ENCODE peak calls at places on chromosomes 5 and 9, in ten cellular contexts. One of them, this sample, is unnamed.
A peak's percentile ranks its signal among the peaks of the same experiment; 100 is the strongest.

GRCh38 chr5:131462479-131462878 is 172.6 kb downstream of the RAPGEF6 start:
- DNase-seq in T follicular helper cell: no peak
- DNase-seq in stimulated activated CD4-positive, alpha-beta T cell treated with anti-CD3 and anti-CD28 coated beads, TNF-alpha, amount 100 ng/mL, for 24 hours: no peak
- DNase-seq in globus pallidus: no peak
- DNase-seq in activated naive CD4-positive, alpha-beta T cell treated with anti-CD3 and anti-CD28 coated beads, Interleukin-2, amount 10 ng/mL, durations not matched to agents 7 days and 5 days: no peak
- DNase-seq in NCI-H1105 treated with DMSO at 0.1 percent for 48 hours: no peak
- DNase-seq in iris pigment epithelial cell: no peak
- DNase-seq in NCI-H1436: peak; percentile 59
- DNase-seq in stimulated activated CD8-positive, alpha-beta memory T cell treated with anti-CD3 and anti-CD28 coated beads, Interleukin-4, amount 100 ng/mL, for 24 hours: no peak
- DNase-seq in renal cortical epithelial cell: no peak
- DNase-seq in this sample: no peak

GRCh38 chr5:122351416-122352157 is 39.5 kb downstream of the SNCAIP start:
- DNase-seq in stimulated activated CD4-positive, alpha-beta T cell treated with anti-CD3 and anti-CD28 coated beads, TNF-alpha, amount 100 ng/mL, for 24 hours: no peak
- DNase-seq in T follicular helper cell: no peak
- DNase-seq in iris pigment epithelial cell: no peak
- DNase-seq in activated naive CD4-positive, alpha-beta T cell treated with anti-CD3 and anti-CD28 coated beads, Interleukin-2, amount 10 ng/mL, durations not matched to agents 7 days and 5 days: no peak
- DNase-seq in globus pallidus: no peak
- DNase-seq in renal cortical epithelial cell: no peak
- DNase-seq in NCI-H1436: no peak
- DNase-seq in stimulated activated CD8-positive, alpha-beta memory T cell treated with anti-CD3 and anti-CD28 coated beads, Interleukin-4, amount 100 ng/mL, for 24 hours: no peak
- DNase-seq in NCI-H1105 treated with DMSO at 0.1 percent for 48 hours: no peak
- DNase-seq in this sample: no peak

GRCh38 chr9:136354592-136355085 is 8.9 kb downstream of the DNLZ start:
- DNase-seq in renal cortical epithelial cell: peak; percentile 8
- DNase-seq in iris pigment epithelial cell: no peak
- DNase-seq in stimulated activated CD4-positive, alpha-beta T cell treated with anti-CD3 and anti-CD28 coated beads, TNF-alpha, amount 100 ng/mL, for 24 hours: no peak
- DNase-seq in stimulated activated CD8-positive, alpha-beta memory T cell treated with anti-CD3 and anti-CD28 coated beads, Interleukin-4, amount 100 ng/mL, for 24 hours: no peak
- DNase-seq in NCI-H1436: no peak
- DNase-seq in activated naive CD4-positive, alpha-beta T cell treated with anti-CD3 and anti-CD28 coated beads, Interleukin-2, amount 10 ng/mL, durations not matched to agents 7 days and 5 days: no peak
- DNase-seq in globus pallidus: no peak
- DNase-seq in NCI-H1105 treated with DMSO at 0.1 percent for 48 hours: no peak
- DNase-seq in T follicular helper cell: no peak
- DNase-seq in this sample: no peak

GRCh38 chr5:157603333-157604190 is 28.0 kb upstream of the ADAM19 start:
- DNase-seq in renal cortical epithelial cell: peak; percentile 96
- DNase-seq in activated naive CD4-positive, alpha-beta T cell treated with anti-CD3 and anti-CD28 coated beads, Interleukin-2, amount 10 ng/mL, durations not matched to agents 7 days and 5 days: peak; percentile 80
- DNase-seq in NCI-H1105 treated with DMSO at 0.1 percent for 48 hours: no peak
- DNase-seq in stimulated activated CD8-positive, alpha-beta memory T cell treated with anti-CD3 and anti-CD28 coated beads, Interleukin-4, amount 100 ng/mL, for 24 hours: peak; percentile 23
- DNase-seq in NCI-H1436: no peak
- DNase-seq in stimulated activated CD4-positive, alpha-beta T cell treated with anti-CD3 and anti-CD28 coated beads, TNF-alpha, amount 100 ng/mL, for 24 hours: no peak
- DNase-seq in T follicular helper cell: peak; percentile 58
- DNase-seq in globus pallidus: no peak
- DNase-seq in iris pigment epithelial cell: peak; percentile 96
- DNase-seq in this sample: no peak

GRCh38 chr9:17005085-17005484 is 129.8 kb upstream of the CNTLN start:
- DNase-seq in T follicular helper cell: no peak
- DNase-seq in NCI-H1105 treated with DMSO at 0.1 percent for 48 hours: peak; percentile 55
- DNase-seq in NCI-H1436: peak; percentile 10
- DNase-seq in renal cortical epithelial cell: peak; percentile 87
- DNase-seq in activated naive CD4-positive, alpha-beta T cell treated with anti-CD3 and anti-CD28 coated beads, Interleukin-2, amount 10 ng/mL, durations not matched to agents 7 days and 5 days: no peak
- DNase-seq in stimulated activated CD4-positive, alpha-beta T cell treated with anti-CD3 and anti-CD28 coated beads, TNF-alpha, amount 100 ng/mL, for 24 hours: no peak
- DNase-seq in iris pigment epithelial cell: peak; percentile 85
- DNase-seq in globus pallidus: no peak
- DNase-seq in stimulated activated CD8-positive, alpha-beta memory T cell treated with anti-CD3 and anti-CD28 coated beads, Interleukin-4, amount 100 ng/mL, for 24 hours: no peak
- DNase-seq in this sample: no peak

GRCh38 chr5:55344392-55344992 is 36.7 kb downstream of the MTREX start:
- DNase-seq in iris pigment epithelial cell: peak; percentile 81
- DNase-seq in globus pallidus: peak; percentile 66
- DNase-seq in T follicular helper cell: peak; percentile 40
- DNase-seq in renal cortical epithelial cell: peak; percentile 61
- DNase-seq in stimulated activated CD8-positive, alpha-beta memory T cell treated with anti-CD3 and anti-CD28 coated beads, Interleukin-4, amount 100 ng/mL, for 24 hours: peak; percentile 30
- DNase-seq in activated naive CD4-positive, alpha-beta T cell treated with anti-CD3 and anti-CD28 coated beads, Interleukin-2, amount 10 ng/mL, durations not matched to agents 7 days and 5 days: peak; percentile 77
- DNase-seq in NCI-H1436: peak; percentile 26
- DNase-seq in stimulated activated CD4-positive, alpha-beta T cell treated with anti-CD3 and anti-CD28 coated beads, TNF-alpha, amount 100 ng/mL, for 24 hours: peak; percentile 40
- DNase-seq in NCI-H1105 treated with DMSO at 0.1 percent for 48 hours: peak; percentile 20
- DNase-seq in this sample: no peak

GRCh38 chr5:139214646-139215045 is 16.5 kb upstream of the SIL1 start:
- DNase-seq in iris pigment epithelial cell: no peak
- DNase-seq in globus pallidus: no peak
- DNase-seq in T follicular helper cell: no peak
- DNase-seq in NCI-H1436: no peak
- DNase-seq in activated naive CD4-positive, alpha-beta T cell treated with anti-CD3 and anti-CD28 coated beads, Interleukin-2, amount 10 ng/mL, durations not matched to agents 7 days and 5 days: no peak
- DNase-seq in NCI-H1105 treated with DMSO at 0.1 percent for 48 hours: no peak
- DNase-seq in stimulated activated CD4-positive, alpha-beta T cell treated with anti-CD3 and anti-CD28 coated beads, TNF-alpha, amount 100 ng/mL, for 24 hours: no peak
- DNase-seq in renal cortical epithelial cell: no peak
- DNase-seq in stimulated activated CD8-positive, alpha-beta memory T cell treated with anti-CD3 and anti-CD28 coated beads, Interleukin-4, amount 100 ng/mL, for 24 hours: no peak
- DNase-seq in this sample: no peak

GRCh38 chr9:134163374-134164196 is 779 bp downstream of the RNU6ATAC start:
- DNase-seq in renal cortical epithelial cell: peak; percentile 20
- DNase-seq in stimulated activated CD8-positive, alpha-beta memory T cell treated with anti-CD3 and anti-CD28 coated beads, Interleukin-4, amount 100 ng/mL, for 24 hours: peak; percentile 43
- DNase-seq in globus pallidus: peak; percentile 49
- DNase-seq in NCI-H1436: no peak
- DNase-seq in iris pigment epithelial cell: peak; percentile 53
- DNase-seq in activated naive CD4-positive, alpha-beta T cell treated with anti-CD3 and anti-CD28 coated beads, Interleukin-2, amount 10 ng/mL, durations not matched to agents 7 days and 5 days: peak; percentile 76
- DNase-seq in T follicular helper cell: peak; percentile 63
- DNase-seq in stimulated activated CD4-positive, alpha-beta T cell treated with anti-CD3 and anti-CD28 coated beads, TNF-alpha, amount 100 ng/mL, for 24 hours: peak; percentile 34
- DNase-seq in NCI-H1105 treated with DMSO at 0.1 percent for 48 hours: no peak
- DNase-seq in this sample: peak; percentile 45

GRCh38 chr5:122699226-122699625 is 75.7 kb upstream of the SNX2 start:
- DNase-seq in renal cortical epithelial cell: no peak
- DNase-seq in T follicular helper cell: no peak
- DNase-seq in globus pallidus: no peak
- DNase-seq in NCI-H1105 treated with DMSO at 0.1 percent for 48 hours: no peak
- DNase-seq in iris pigment epithelial cell: no peak
- DNase-seq in stimulated activated CD8-positive, alpha-beta memory T cell treated with anti-CD3 and anti-CD28 coated beads, Interleukin-4, amount 100 ng/mL, for 24 hours: no peak
- DNase-seq in NCI-H1436: no peak
- DNase-seq in activated naive CD4-positive, alpha-beta T cell treated with anti-CD3 and anti-CD28 coated beads, Interleukin-2, amount 10 ng/mL, durations not matched to agents 7 days and 5 days: no peak
- DNase-seq in stimulated activated CD4-positive, alpha-beta T cell treated with anti-CD3 and anti-CD28 coated beads, TNF-alpha, amount 100 ng/mL, for 24 hours: no peak
- DNase-seq in this sample: no peak

GRCh38 chr9:87490225-87490624 is 7.4 kb upstream of the DAPK1 start:
- DNase-seq in T follicular helper cell: no peak
- DNase-seq in NCI-H1105 treated with DMSO at 0.1 percent for 48 hours: no peak
- DNase-seq in globus pallidus: no peak
- DNase-seq in iris pigment epithelial cell: no peak
- DNase-seq in activated naive CD4-positive, alpha-beta T cell treated with anti-CD3 and anti-CD28 coated beads, Interleukin-2, amount 10 ng/mL, durations not matched to agents 7 days and 5 days: no peak
- DNase-seq in renal cortical epithelial cell: no peak
- DNase-seq in stimulated activated CD8-positive, alpha-beta memory T cell treated with anti-CD3 and anti-CD28 coated beads, Interleukin-4, amount 100 ng/mL, for 24 hours: no peak
- DNase-seq in stimulated activated CD4-positive, alpha-beta T cell treated with anti-CD3 and anti-CD28 coated beads, TNF-alpha, amount 100 ng/mL, for 24 hours: no peak
- DNase-seq in NCI-H1436: no peak
- DNase-seq in this sample: no peak

GRCh38 chr9:111412280-111412679 is 71.9 kb downstream of the ECPAS start:
- DNase-seq in T follicular helper cell: no peak
- DNase-seq in NCI-H1105 treated with DMSO at 0.1 percent for 48 hours: no peak
- DNase-seq in renal cortical epithelial cell: no peak
- DNase-seq in activated naive CD4-positive, alpha-beta T cell treated with anti-CD3 and anti-CD28 coated beads, Interleukin-2, amount 10 ng/mL, durations not matched to agents 7 days and 5 days: no peak
- DNase-seq in globus pallidus: peak; percentile 91
- DNase-seq in NCI-H1436: no peak
- DNase-seq in stimulated activated CD8-positive, alpha-beta memory T cell treated with anti-CD3 and anti-CD28 coated beads, Interleukin-4, amount 100 ng/mL, for 24 hours: no peak
- DNase-seq in stimulated activated CD4-positive, alpha-beta T cell treated with anti-CD3 and anti-CD28 coated beads, TNF-alpha, amount 100 ng/mL, for 24 hours: no peak
- DNase-seq in iris pigment epithelial cell: no peak
- DNase-seq in this sample: no peak

GRCh38 chr9:15642369-15642962 is 89.6 kb downstream of the CCDC171 start:
- DNase-seq in NCI-H1105 treated with DMSO at 0.1 percent for 48 hours: peak; percentile 88
- DNase-seq in iris pigment epithelial cell: peak; percentile 54
- DNase-seq in stimulated activated CD8-positive, alpha-beta memory T cell treated with anti-CD3 and anti-CD28 coated beads, Interleukin-4, amount 100 ng/mL, for 24 hours: no peak
- DNase-seq in renal cortical epithelial cell: peak; percentile 63
- DNase-seq in activated naive CD4-positive, alpha-beta T cell treated with anti-CD3 and anti-CD28 coated beads, Interleukin-2, amount 10 ng/mL, durations not matched to agents 7 days and 5 days: no peak
- DNase-seq in T follicular helper cell: no peak
- DNase-seq in NCI-H1436: peak; percentile 48
- DNase-seq in globus pallidus: peak; percentile 16
- DNase-seq in stimulated activated CD4-positive, alpha-beta T cell treated with anti-CD3 and anti-CD28 coated beads, TNF-alpha, amount 100 ng/mL, for 24 hours: no peak
- DNase-seq in this sample: no peak

GRCh38 chr9:137294684-137295312 is 7.3 kb downstream of the NRARP start:
- DNase-seq in globus pallidus: no peak
- DNase-seq in iris pigment epithelial cell: peak; percentile 51
- DNase-seq in renal cortical epithelial cell: peak; percentile 27
- DNase-seq in stimulated activated CD4-positive, alpha-beta T cell treated with anti-CD3 and anti-CD28 coated beads, TNF-alpha, amount 100 ng/mL, for 24 hours: no peak
- DNase-seq in T follicular helper cell: no peak
- DNase-seq in NCI-H1105 treated with DMSO at 0.1 percent for 48 hours: peak; percentile 16
- DNase-seq in NCI-H1436: no peak
- DNase-seq in stimulated activated CD8-positive, alpha-beta memory T cell treated with anti-CD3 and anti-CD28 coated beads, Interleukin-4, amount 100 ng/mL, for 24 hours: no peak
- DNase-seq in activated naive CD4-positive, alpha-beta T cell treated with anti-CD3 and anti-CD28 coated beads, Interleukin-2, amount 10 ng/mL, durations not matched to agents 7 days and 5 days: no peak
- DNase-seq in this sample: no peak

GRCh38 chr5:13348568-13348967 is 595.9 kb downstream of the DNAH5 start:
- DNase-seq in NCI-H1105 treated with DMSO at 0.1 percent for 48 hours: no peak
- DNase-seq in T follicular helper cell: no peak
- DNase-seq in NCI-H1436: no peak
- DNase-seq in activated naive CD4-positive, alpha-beta T cell treated with anti-CD3 and anti-CD28 coated beads, Interleukin-2, amount 10 ng/mL, durations not matched to agents 7 days and 5 days: no peak
- DNase-seq in renal cortical epithelial cell: no peak
- DNase-seq in globus pallidus: no peak
- DNase-seq in iris pigment epithelial cell: no peak
- DNase-seq in stimulated activated CD8-positive, alpha-beta memory T cell treated with anti-CD3 and anti-CD28 coated beads, Interleukin-4, amount 100 ng/mL, for 24 hours: no peak
- DNase-seq in stimulated activated CD4-positive, alpha-beta T cell treated with anti-CD3 and anti-CD28 coated beads, TNF-alpha, amount 100 ng/mL, for 24 hours: no peak
- DNase-seq in this sample: no peak

GRCh38 chr9:134223091-134223490 is 58.7 kb upstream of the RNU6ATAC start:
- DNase-seq in activated naive CD4-positive, alpha-beta T cell treated with anti-CD3 and anti-CD28 coated beads, Interleukin-2, amount 10 ng/mL, durations not matched to agents 7 days and 5 days: no peak
- DNase-seq in stimulated activated CD8-positive, alpha-beta memory T cell treated with anti-CD3 and anti-CD28 coated beads, Interleukin-4, amount 100 ng/mL, for 24 hours: no peak
- DNase-seq in stimulated activated CD4-positive, alpha-beta T cell treated with anti-CD3 and anti-CD28 coated beads, TNF-alpha, amount 100 ng/mL, for 24 hours: no peak
- DNase-seq in T follicular helper cell: no peak
- DNase-seq in NCI-H1436: no peak
- DNase-seq in globus pallidus: no peak
- DNase-seq in renal cortical epithelial cell: no peak
- DNase-seq in NCI-H1105 treated with DMSO at 0.1 percent for 48 hours: no peak
- DNase-seq in iris pigment epithelial cell: no peak
- DNase-seq in this sample: no peak

GRCh38 chr9:131258186-131258585 is 18.1 kb downstream of the FAM78A start:
- DNase-seq in globus pallidus: no peak
- DNase-seq in stimulated activated CD8-positive, alpha-beta memory T cell treated with anti-CD3 and anti-CD28 coated beads, Interleukin-4, amount 100 ng/mL, for 24 hours: no peak
- DNase-seq in activated naive CD4-positive, alpha-beta T cell treated with anti-CD3 and anti-CD28 coated beads, Interleukin-2, amount 10 ng/mL, durations not matched to agents 7 days and 5 days: no peak
- DNase-seq in NCI-H1105 treated with DMSO at 0.1 percent for 48 hours: no peak
- DNase-seq in NCI-H1436: no peak
- DNase-seq in iris pigment epithelial cell: no peak
- DNase-seq in stimulated activated CD4-positive, alpha-beta T cell treated with anti-CD3 and anti-CD28 coated beads, TNF-alpha, amount 100 ng/mL, for 24 hours: no peak
- DNase-seq in renal cortical epithelial cell: no peak
- DNase-seq in T follicular helper cell: no peak
- DNase-seq in this sample: no peak

GRCh38 chr5:159508344-159508743 is 178.1 kb upstream of the IL12B start:
- DNase-seq in stimulated activated CD8-positive, alpha-beta memory T cell treated with anti-CD3 and anti-CD28 coated beads, Interleukin-4, amount 100 ng/mL, for 24 hours: no peak
- DNase-seq in stimulated activated CD4-positive, alpha-beta T cell treated with anti-CD3 and anti-CD28 coated beads, TNF-alpha, amount 100 ng/mL, for 24 hours: no peak
- DNase-seq in T follicular helper cell: no peak
- DNase-seq in iris pigment epithelial cell: no peak
- DNase-seq in NCI-H1436: no peak
- DNase-seq in activated naive CD4-positive, alpha-beta T cell treated with anti-CD3 and anti-CD28 coated beads, Interleukin-2, amount 10 ng/mL, durations not matched to agents 7 days and 5 days: no peak
- DNase-seq in globus pallidus: no peak
- DNase-seq in renal cortical epithelial cell: no peak
- DNase-seq in NCI-H1105 treated with DMSO at 0.1 percent for 48 hours: no peak
- DNase-seq in this sample: peak; percentile 29

GRCh38 chr9:129182625-129183494 is 4.8 kb upstream of the IER5L start:
- DNase-seq in stimulated activated CD8-positive, alpha-beta memory T cell treated with anti-CD3 and anti-CD28 coated beads, Interleukin-4, amount 100 ng/mL, for 24 hours: no peak
- DNase-seq in activated naive CD4-positive, alpha-beta T cell treated with anti-CD3 and anti-CD28 coated beads, Interleukin-2, amount 10 ng/mL, durations not matched to agents 7 days and 5 days: no peak
- DNase-seq in renal cortical epithelial cell: no peak
- DNase-seq in T follicular helper cell: no peak
- DNase-seq in stimulated activated CD4-positive, alpha-beta T cell treated with anti-CD3 and anti-CD28 coated beads, TNF-alpha, amount 100 ng/mL, for 24 hours: no peak
- DNase-seq in NCI-H1436: no peak
- DNase-seq in NCI-H1105 treated with DMSO at 0.1 percent for 48 hours: no peak
- DNase-seq in globus pallidus: no peak
- DNase-seq in iris pigment epithelial cell: no peak
- DNase-seq in this sample: no peak

GRCh38 chr5:110335361-110336046 is 391.0 kb downstream of the TMEM232 start:
- DNase-seq in activated naive CD4-positive, alpha-beta T cell treated with anti-CD3 and anti-CD28 coated beads, Interleukin-2, amount 10 ng/mL, durations not matched to agents 7 days and 5 days: no peak
- DNase-seq in NCI-H1436: no peak
- DNase-seq in globus pallidus: no peak
- DNase-seq in renal cortical epithelial cell: peak; percentile 37
- DNase-seq in stimulated activated CD4-positive, alpha-beta T cell treated with anti-CD3 and anti-CD28 coated beads, TNF-alpha, amount 100 ng/mL, for 24 hours: no peak
- DNase-seq in iris pigment epithelial cell: peak; percentile 5
- DNase-seq in NCI-H1105 treated with DMSO at 0.1 percent for 48 hours: no peak
- DNase-seq in T follicular helper cell: no peak
- DNase-seq in stimulated activated CD8-positive, alpha-beta memory T cell treated with anti-CD3 and anti-CD28 coated beads, Interleukin-4, amount 100 ng/mL, for 24 hours: no peak
- DNase-seq in this sample: no peak

GRCh38 chr5:178212241-178213002 is 8.1 kb downstream of the HNRNPAB start:
- DNase-seq in NCI-H1436: no peak
- DNase-seq in activated naive CD4-positive, alpha-beta T cell treated with anti-CD3 and anti-CD28 coated beads, Interleukin-2, amount 10 ng/mL, durations not matched to agents 7 days and 5 days: no peak
- DNase-seq in stimulated activated CD4-positive, alpha-beta T cell treated with anti-CD3 and anti-CD28 coated beads, TNF-alpha, amount 100 ng/mL, for 24 hours: no peak
- DNase-seq in T follicular helper cell: no peak
- DNase-seq in renal cortical epithelial cell: no peak
- DNase-seq in NCI-H1105 treated with DMSO at 0.1 percent for 48 hours: no peak
- DNase-seq in globus pallidus: no peak
- DNase-seq in iris pigment epithelial cell: no peak
- DNase-seq in stimulated activated CD8-positive, alpha-beta memory T cell treated with anti-CD3 and anti-CD28 coated beads, Interleukin-4, amount 100 ng/mL, for 24 hours: no peak
- DNase-seq in this sample: no peak

GRCh38 chr5:111070272-111071134 is 1.0 kb upstream of the TSLP start:
- DNase-seq in NCI-H1436: no peak
- DNase-seq in NCI-H1105 treated with DMSO at 0.1 percent for 48 hours: no peak
- DNase-seq in activated naive CD4-positive, alpha-beta T cell treated with anti-CD3 and anti-CD28 coated beads, Interleukin-2, amount 10 ng/mL, durations not matched to agents 7 days and 5 days: peak; percentile 23
- DNase-seq in globus pallidus: no peak
- DNase-seq in stimulated activated CD4-positive, alpha-beta T cell treated with anti-CD3 and anti-CD28 coated beads, TNF-alpha, amount 100 ng/mL, for 24 hours: peak; percentile 4
- DNase-seq in renal cortical epithelial cell: no peak
- DNase-seq in iris pigment epithelial cell: peak; percentile 32
- DNase-seq in stimulated activated CD8-positive, alpha-beta memory T cell treated with anti-CD3 and anti-CD28 coated beads, Interleukin-4, amount 100 ng/mL, for 24 hours: no peak
- DNase-seq in T follicular helper cell: no peak
- DNase-seq in this sample: peak; percentile 10

GRCh38 chr9:126583134-126583760 is 30.5 kb upstream of the LMX1B start:
- DNase-seq in T follicular helper cell: no peak
- DNase-seq in globus pallidus: no peak
- DNase-seq in stimulated activated CD4-positive, alpha-beta T cell treated with anti-CD3 and anti-CD28 coated beads, TNF-alpha, amount 100 ng/mL, for 24 hours: no peak
- DNase-seq in stimulated activated CD8-positive, alpha-beta memory T cell treated with anti-CD3 and anti-CD28 coated beads, Interleukin-4, amount 100 ng/mL, for 24 hours: no peak
- DNase-seq in renal cortical epithelial cell: no peak
- DNase-seq in activated naive CD4-positive, alpha-beta T cell treated with anti-CD3 and anti-CD28 coated beads, Interleukin-2, amount 10 ng/mL, durations not matched to agents 7 days and 5 days: no peak
- DNase-seq in NCI-H1436: no peak
- DNase-seq in iris pigment epithelial cell: no peak
- DNase-seq in NCI-H1105 treated with DMSO at 0.1 percent for 48 hours: no peak
- DNase-seq in this sample: no peak

GRCh38 chr5:108382784-108383358 is 973 bp upstream of the FBXL17 start:
- DNase-seq in stimulated activated CD4-positive, alpha-beta T cell treated with anti-CD3 and anti-CD28 coated beads, TNF-alpha, amount 100 ng/mL, for 24 hours: no peak
- DNase-seq in NCI-H1436: no peak
- DNase-seq in stimulated activated CD8-positive, alpha-beta memory T cell treated with anti-CD3 and anti-CD28 coated beads, Interleukin-4, amount 100 ng/mL, for 24 hours: no peak
- DNase-seq in globus pallidus: no peak
- DNase-seq in activated naive CD4-positive, alpha-beta T cell treated with anti-CD3 and anti-CD28 coated beads, Interleukin-2, amount 10 ng/mL, durations not matched to agents 7 days and 5 days: peak; percentile 24
- DNase-seq in renal cortical epithelial cell: peak; percentile 23
- DNase-seq in T follicular helper cell: no peak
- DNase-seq in NCI-H1105 treated with DMSO at 0.1 percent for 48 hours: no peak
- DNase-seq in iris pigment epithelial cell: peak; percentile 41
- DNase-seq in this sample: no peak

GRCh38 chr5:115379622-115380344 is 83.3 kb upstream of the CCDC112 start:
- DNase-seq in NCI-H1105 treated with DMSO at 0.1 percent for 48 hours: peak; percentile 57
- DNase-seq in activated naive CD4-positive, alpha-beta T cell treated with anti-CD3 and anti-CD28 coated beads, Interleukin-2, amount 10 ng/mL, durations not matched to agents 7 days and 5 days: no peak
- DNase-seq in T follicular helper cell: no peak
- DNase-seq in NCI-H1436: no peak
- DNase-seq in renal cortical epithelial cell: peak; percentile 90
- DNase-seq in globus pallidus: no peak
- DNase-seq in stimulated activated CD4-positive, alpha-beta T cell treated with anti-CD3 and anti-CD28 coated beads, TNF-alpha, amount 100 ng/mL, for 24 hours: no peak
- DNase-seq in stimulated activated CD8-positive, alpha-beta memory T cell treated with anti-CD3 and anti-CD28 coated beads, Interleukin-4, amount 100 ng/mL, for 24 hours: no peak
- DNase-seq in iris pigment epithelial cell: no peak
- DNase-seq in this sample: no peak

This sample was measured in gastrocnemius medialis.